ENCODE peak calls at places on chromosomes 3 and 15, in four cellular contexts. E, O, J and Q are unnamed samples.

GRCh38 chr15:42133892-42134502 is 22.4 kb downstream of the PLA2G4F start:
- DNase-seq in E (peak; percentile 20), O (no peak), J (peak; percentile 12), Q (peak; percentile 49)

GRCh38 chr3:123788706-123789105 is 95.4 kb downstream of the MYLK start:
- DNase-seq in E (no peak), O (no peak), J (no peak), Q (no peak)

GRCh38 chr15:48544816-48545215 is 100.7 kb downstream of the FBN1 start:
- DNase-seq in E (no peak), O (no peak), J (no peak), Q (no peak)

GRCh38 chr15:80904941-80905532 is 84.6 kb downstream of the MESD start:
- DNase-seq in E (no peak), O (no peak), J (no peak), Q (no peak)

GRCh38 chr15:71136159-71137137 is 21.2 kb downstream of the THSD4 start:
- DNase-seq in E (no peak), O (no peak), J (peak; percentile 75), Q (no peak)

GRCh38 chr15:45091161-45091560 is 22.8 kb downstream of the DUOX2 start:
- DNase-seq in E (no peak), O (no peak), J (peak; percentile 19), Q (no peak)

GRCh38 chr3:51751287-51751686 is 27.8 kb downstream of the IQCF6 start:
- DNase-seq in E (no peak), O (no peak), J (no peak), Q (no peak)

GRCh38 chr3:55292360-55292759 is 194.7 kb downstream of the WNT5A start:
- DNase-seq in E (no peak), O (no peak), J (no peak), Q (no peak)

GRCh38 chr3:144031938-144032337 is 60.3 kb downstream of the DIPK2A start:
- DNase-seq in E (no peak), O (peak; percentile 66), J (peak; percentile 46), Q (no peak)

GRCh38 chr3:171347017-171347979 is 112.9 kb downstream of the TNIK start:
- DNase-seq in E (no peak), O (no peak), J (peak; percentile 54), Q (no peak)

GRCh38 chr15:67183443-67184169 is 70.9 kb downstream of the AAGAB start:
- DNase-seq in E (peak; percentile 9), O (peak; percentile 61), J (peak; percentile 59), Q (no peak)

GRCh38 chr3:51715231-51716058 is 8.6 kb downstream of the GRM2 start:
- DNase-seq in E (no peak), O (no peak), J (no peak), Q (no peak)

GRCh38 chr3:114668099-114668498 is 374.3 kb downstream of the TIGIT start:
- DNase-seq in E (no peak), O (no peak), J (peak; percentile 5), Q (no peak)

GRCh38 chr3:149368850-149369497 is 8.5 kb downstream of the TM4SF1 start:
- DNase-seq in E (no peak), O (no peak), J (no peak), Q (no peak)

GRCh38 chr3:45110185-45110833 is 35.9 kb downstream of the CDCP1 start:
- DNase-seq in E (no peak), O (no peak), J (no peak), Q (peak; percentile 29)

DNA sequence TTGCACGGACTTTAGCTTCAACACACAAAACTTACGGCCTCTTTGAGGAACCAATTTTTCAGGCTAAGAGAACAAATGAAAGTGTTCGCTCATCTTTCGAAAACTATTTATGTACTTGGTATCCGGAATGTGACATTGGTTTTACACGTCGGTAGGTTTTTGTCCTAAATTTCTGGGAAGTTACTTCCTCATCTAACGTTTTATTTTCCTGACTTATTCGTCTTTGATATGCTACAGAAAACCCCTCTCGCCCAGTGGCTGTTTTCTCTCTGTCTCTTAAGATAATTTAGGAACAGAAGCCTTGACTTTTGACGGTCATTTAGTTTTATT is 879 bp upstream of the GREM1 start:
- DNase-seq in E (no peak), O (no peak), J (peak; percentile 40), Q (no peak)
- H3K27ac ChIP-seq in E (peak overlapping the region; percentile 62), O (no peak overlapping the region), J (peak overlapping the region; percentile 65), Q (no peak overlapping the region)

GRCh38 chr15:60003243-60004018 is 680 bp upstream of the FOXB1 start:
- DNase-seq in E (no peak), O (no peak), J (no peak), Q (no peak)
- H3K27me3 ChIP-seq in E (peaks cover 7% of the 10 kb centered on the region), O (peaks cover 58% of the 10 kb centered on the region), J (peaks cover 76% of the 10 kb centered on the region), Q (peaks cover 83% of the 10 kb centered on the region)

DNA sequence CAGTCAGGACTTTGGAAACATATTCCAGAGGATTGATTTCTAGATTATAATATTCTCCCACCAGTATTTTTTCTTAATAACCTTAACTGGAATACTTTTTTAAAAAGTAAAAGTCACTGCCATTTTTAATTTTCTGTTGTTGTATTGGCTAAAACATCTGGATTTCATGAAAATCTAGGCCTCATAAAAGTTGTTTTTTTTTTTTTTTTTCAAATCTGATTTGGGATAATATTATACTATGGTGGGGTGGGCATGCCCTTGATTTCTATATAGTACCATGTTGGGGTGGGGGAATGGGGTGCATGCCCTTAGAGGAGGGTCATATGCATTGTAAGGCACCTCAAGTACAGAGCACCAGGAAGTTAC is 9.1 kb downstream of the TPM1 start:
- DNase-seq in E (no peak), O (no peak), J (no peak), Q (no peak)
- H3K4me1 ChIP-seq in E (no peaks in the 10 kb centered on the region), O (peaks cover 68% of the 10 kb centered on the region), J (peaks cover 44% of the 10 kb centered on the region), Q (peaks cover 12% of the 10 kb centered on the region)

GRCh38 chr15:39936187-39936586 is 2.3 kb downstream of the EIF2AK4 start:
- DNase-seq in E (no peak), O (no peak), J (peak; percentile 37), Q (no peak)
- H3K27ac ChIP-seq in E (no peak overlapping the region), O (no peak overlapping the region), J (no peak overlapping the region), Q (no peak overlapping the region)

DNA sequence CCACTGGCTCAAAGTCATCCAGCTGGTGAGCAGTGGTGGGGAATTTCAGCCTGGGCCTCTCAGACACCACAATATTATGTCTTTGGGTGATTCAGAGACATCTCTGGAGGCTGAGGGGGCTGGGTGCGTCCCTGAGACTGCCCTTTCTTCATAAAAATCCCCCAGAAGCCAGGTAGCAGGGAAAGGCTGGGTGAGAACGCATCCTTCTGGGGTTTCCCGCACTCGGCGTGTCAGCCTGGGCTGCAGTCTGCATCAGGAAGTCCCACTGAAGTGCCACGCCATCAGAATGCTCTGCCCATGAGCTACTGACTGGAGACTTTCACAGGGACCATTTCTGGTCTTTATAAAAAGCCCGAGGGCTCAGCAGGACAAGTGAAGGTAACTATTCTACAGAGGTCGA is 148.8 kb upstream of the SLC6A11 start:
- DNase-seq in E (no peak), O (no peak), J (no peak), Q (no peak)
- H3K27me3 ChIP-seq in E (no peaks in the 10 kb centered on the region), O (peaks cover 8% of the 10 kb centered on the region), J (no peaks in the 10 kb centered on the region), Q (no peaks in the 10 kb centered on the region)

GRCh38 chr15:90595760-90596155 is 66.0 kb downstream of the CRTC3 start:
- DNase-seq in E (no peak), O (no peak), J (no peak), Q (no peak)

GRCh38 chr15:90598679-90599078 is 69.0 kb downstream of the CRTC3 start:
- DNase-seq in E (no peak), O (no peak), J (no peak), Q (no peak)

GRCh38 chr15:90598053-90598577 is 68.4 kb downstream of the CRTC3 start:
- DNase-seq in E (peak; percentile 67), O (peak; percentile 44), J (no peak), Q (no peak)

GRCh38 chr15:90597477-90598052 is 67.8 kb downstream of the CRTC3 start:
- DNase-seq in E (no peak), O (no peak), J (no peak), Q (no peak)

GRCh38 chr15:90596943-90597342 is 67.2 kb downstream of the CRTC3 start:
- DNase-seq in E (no peak), O (no peak), J (no peak), Q (no peak)
- H3K4me1 ChIP-seq in E (peaks cover 15% of the 10 kb centered on the region), O (peaks cover 57% of the 10 kb centered on the region), J (peaks cover 10% of the 10 kb centered on the region), Q (peaks cover 82% of the 10 kb centered on the region)

DNA sequence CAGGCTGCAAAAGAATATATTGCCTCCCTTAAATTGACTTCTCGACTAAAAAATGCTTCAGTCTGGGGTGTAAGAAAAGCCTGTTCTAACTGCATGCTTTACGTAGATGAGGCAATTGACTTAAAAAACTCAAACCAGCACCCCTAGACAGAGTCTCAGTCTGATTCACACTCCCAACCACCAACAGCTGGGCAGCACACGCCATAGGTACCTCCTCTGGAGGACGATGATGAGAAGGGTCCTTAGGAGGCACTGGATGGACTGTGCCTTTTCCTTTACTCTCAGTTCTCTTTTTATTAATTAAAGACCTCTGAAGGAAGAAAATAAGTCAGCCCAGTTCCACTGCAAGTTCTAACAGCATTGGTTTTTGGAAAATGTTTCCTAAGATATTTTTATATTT is 175.0 kb downstream of the PDZRN3 start:
- DNase-seq in E (no peak), O (no peak), J (no peak), Q (no peak)
- H3K27ac ChIP-seq in E (no peak overlapping the region), O (no peak overlapping the region), J (no peak overlapping the region), Q (no peak overlapping the region)

DNA sequence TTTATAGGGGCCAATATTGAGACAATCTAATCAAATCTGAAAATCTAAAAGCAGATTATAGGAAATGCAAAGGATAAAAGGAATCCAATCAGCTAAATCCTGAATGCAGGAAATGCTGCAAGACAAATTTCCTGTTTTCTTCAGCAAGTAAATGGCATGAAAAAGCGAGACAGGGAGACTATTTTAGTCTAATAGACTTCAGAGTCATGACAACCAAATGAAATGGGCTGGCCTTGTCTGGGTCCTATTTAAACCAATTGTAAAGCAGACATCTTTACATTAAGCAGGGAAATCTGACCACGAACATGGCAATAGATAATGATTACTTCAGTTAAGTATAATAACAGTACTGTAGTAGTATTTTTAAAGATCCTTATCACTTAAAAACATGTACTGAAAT is 2.1 kb downstream of the DBR1 start:
- DNase-seq in E (no peak), O (no peak), J (no peak), Q (no peak)
- H3K27me3 ChIP-seq in E (no peaks in the 10 kb centered on the region), O (no peaks in the 10 kb centered on the region), J (no peaks in the 10 kb centered on the region), Q (no peaks in the 10 kb centered on the region)

GRCh38 chr3:107172411-107172810 is 204.8 kb upstream of the CCDC54 start:
- DNase-seq in E (no peak), O (no peak), J (no peak), Q (no peak)
- H3K4me1 ChIP-seq in E (no peaks in the 10 kb centered on the region), O (no peaks in the 10 kb centered on the region), J (no peaks in the 10 kb centered on the region), Q (no peaks in the 10 kb centered on the region)

DNA sequence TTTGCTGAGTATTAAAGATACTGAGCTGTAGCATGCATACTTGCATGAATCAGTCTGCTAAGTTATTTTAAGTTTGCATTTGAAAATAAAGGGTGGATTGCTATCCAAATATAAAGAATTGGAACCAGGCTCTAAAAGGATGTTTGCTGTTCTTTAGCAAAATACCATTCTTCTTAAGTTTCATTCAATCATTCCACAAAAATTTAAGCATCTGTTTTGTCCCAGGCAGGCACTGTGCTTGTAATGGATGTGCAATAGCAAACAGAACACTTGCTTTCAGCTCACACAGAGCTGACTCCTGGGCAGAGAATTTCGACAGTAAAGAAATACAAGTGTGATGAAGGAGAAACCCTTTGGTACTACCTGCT is 151.1 kb downstream of the PGPEP1L start:
- DNase-seq in E (no peak), O (no peak), J (peak; percentile 93), Q (no peak)
- H3K27ac ChIP-seq in E (peak overlapping the region; percentile 18), O (no peak overlapping the region), J (peak overlapping the region; percentile 47), Q (no peak overlapping the region)